ENCODE peak calls at places on chromosomes 16 and 17, in ten cellular contexts. One of them, this sample, is unnamed.

GRCh38 chr17:40311575-40311974 is 2.6 kb downstream of the RARA start:
- DNase-seq in hypothalamus: no peak
- DNase-seq in HCT116: no peak
- DNase-seq in left cardiac atrium: peak
- DNase-seq in nucleus accumbens: no peak
- DNase-seq in T follicular helper cell: no peak
- DNase-seq in glutamatergic neuron: peak
- DNase-seq in cardiac septum: peak
- DNase-seq in left ventricle myocardium inferior: peak
- DNase-seq in MCF 10A: peak
- DNase-seq in this sample: peak

GRCh38 chr17:56596741-56597494 is 3.4 kb downstream of the NOG start:
- DNase-seq in cardiac septum: no peak
- DNase-seq in hypothalamus: no peak
- DNase-seq in MCF 10A: no peak
- DNase-seq in T follicular helper cell: no peak
- DNase-seq in HCT116: no peak
- DNase-seq in left cardiac atrium: no peak
- DNase-seq in glutamatergic neuron: peak
- DNase-seq in nucleus accumbens: no peak
- DNase-seq in left ventricle myocardium inferior: no peak
- DNase-seq in this sample: no peak

GRCh38 chr16:55662641-55663040 is 6.9 kb downstream of the SLC6A2 start:
- DNase-seq in nucleus accumbens: no peak
- DNase-seq in T follicular helper cell: no peak
- DNase-seq in left ventricle myocardium inferior: peak
- DNase-seq in cardiac septum: peak
- DNase-seq in MCF 10A: no peak
- DNase-seq in HCT116: no peak
- DNase-seq in hypothalamus: no peak
- DNase-seq in glutamatergic neuron: no peak
- DNase-seq in left cardiac atrium: no peak
- DNase-seq in this sample: no peak

GRCh38 chr17:70157151-70157550 is 12.2 kb upstream of the KCNJ2 start:
- DNase-seq in left ventricle myocardium inferior: no peak
- DNase-seq in HCT116: no peak
- DNase-seq in hypothalamus: no peak
- DNase-seq in MCF 10A: no peak
- DNase-seq in glutamatergic neuron: no peak
- DNase-seq in cardiac septum: no peak
- DNase-seq in T follicular helper cell: no peak
- DNase-seq in left cardiac atrium: no peak
- DNase-seq in nucleus accumbens: no peak
- DNase-seq in this sample: no peak

GRCh38 chr17:81471804-81472456 is 40.7 kb downstream of the ACTG1 start:
- DNase-seq in MCF 10A: no peak
- DNase-seq in left cardiac atrium: no peak
- DNase-seq in HCT116: peak
- DNase-seq in cardiac septum: peak
- DNase-seq in hypothalamus: peak
- DNase-seq in T follicular helper cell: no peak
- DNase-seq in glutamatergic neuron: no peak
- DNase-seq in left ventricle myocardium inferior: no peak
- DNase-seq in nucleus accumbens: peak
- DNase-seq in this sample: peak

GRCh38 chr17:20314834-20315233 is 152.5 kb downstream of the LGALS9B start:
- DNase-seq in cardiac septum: no peak
- DNase-seq in left cardiac atrium: no peak
- DNase-seq in HCT116: no peak
- DNase-seq in nucleus accumbens: no peak
- DNase-seq in T follicular helper cell: no peak
- DNase-seq in MCF 10A: no peak
- DNase-seq in hypothalamus: no peak
- DNase-seq in glutamatergic neuron: no peak
- DNase-seq in left ventricle myocardium inferior: no peak
- DNase-seq in this sample: no peak

GRCh38 chr17:45973943-45974859 is 24.8 kb upstream of the STH start:
- DNase-seq in cardiac septum: no peak
- DNase-seq in MCF 10A: no peak
- DNase-seq in left ventricle myocardium inferior: no peak
- DNase-seq in HCT116: no peak
- DNase-seq in glutamatergic neuron: no peak
- DNase-seq in T follicular helper cell: no peak
- DNase-seq in hypothalamus: no peak
- DNase-seq in nucleus accumbens: no peak
- DNase-seq in left cardiac atrium: no peak
- DNase-seq in this sample: no peak

GRCh38 chr17:38908676-38909181 is 16.7 kb upstream of the LASP1NB start:
- DNase-seq in hypothalamus: no peak
- DNase-seq in nucleus accumbens: no peak
- DNase-seq in cardiac septum: no peak
- DNase-seq in left ventricle myocardium inferior: no peak
- DNase-seq in left cardiac atrium: peak
- DNase-seq in MCF 10A: no peak
- DNase-seq in HCT116: no peak
- DNase-seq in T follicular helper cell: no peak
- DNase-seq in glutamatergic neuron: no peak
- DNase-seq in this sample: no peak

GRCh38 chr17:12457493-12457892 is 208.2 kb upstream of the MYOCD start:
- DNase-seq in HCT116: no peak
- DNase-seq in nucleus accumbens: no peak
- DNase-seq in hypothalamus: no peak
- DNase-seq in left ventricle myocardium inferior: no peak
- DNase-seq in MCF 10A: no peak
- DNase-seq in left cardiac atrium: no peak
- DNase-seq in glutamatergic neuron: no peak
- DNase-seq in cardiac septum: no peak
- DNase-seq in T follicular helper cell: no peak
- DNase-seq in this sample: no peak

GRCh38 chr17:74529243-74529642 is 2.0 kb downstream of the CD300LB start:
- DNase-seq in T follicular helper cell: no peak
- DNase-seq in left ventricle myocardium inferior: no peak
- DNase-seq in hypothalamus: no peak
- DNase-seq in MCF 10A: no peak
- DNase-seq in left cardiac atrium: no peak
- DNase-seq in nucleus accumbens: no peak
- DNase-seq in HCT116: no peak
- DNase-seq in cardiac septum: no peak
- DNase-seq in glutamatergic neuron: no peak
- DNase-seq in this sample: no peak

GRCh38 chr16:30697264-30698138 is 1.5 kb upstream of the SRCAP start:
- DNase-seq in glutamatergic neuron: no peak
- DNase-seq in HCT116: no peak
- DNase-seq in hypothalamus: peak
- DNase-seq in nucleus accumbens: peak
- DNase-seq in left ventricle myocardium inferior: no peak
- DNase-seq in T follicular helper cell: no peak
- DNase-seq in MCF 10A: no peak
- DNase-seq in cardiac septum: no peak
- DNase-seq in left cardiac atrium: no peak
- DNase-seq in this sample: no peak

GRCh38 chr16:49352923-49353322 is 20.7 kb upstream of the C16orf78 start:
- DNase-seq in cardiac septum: peak
- DNase-seq in HCT116: peak
- DNase-seq in MCF 10A: peak
- DNase-seq in left ventricle myocardium inferior: no peak
- DNase-seq in hypothalamus: no peak
- DNase-seq in T follicular helper cell: no peak
- DNase-seq in glutamatergic neuron: peak
- DNase-seq in left cardiac atrium: no peak
- DNase-seq in nucleus accumbens: no peak
- DNase-seq in this sample: peak